ENCODE peak calls at places on chromosome 4, in eight cellular contexts. Z, O, M, G, B, L, U and S are unnamed samples.

GRCh38 chr4:154491731-154492249 is at the start of gene DCHS2:
- DNase-seq in B (peak), M (peak), L (no peak), O (no peak), U (peak), G (no peak), Z (peak), S (no peak)

GRCh38 chr4:10872833-10873517 is 188.4 kb upstream of the CLNK start:
- DNase-seq in Z (no peak), L (no peak), G (no peak), O (no peak), M (no peak), B (no peak), U (no peak), S (no peak)

GRCh38 chr4:39029752-39030694 is 2.2 kb downstream of the TMEM156 start:
- DNase-seq in M (no peak), B (no peak), L (no peak), G (no peak), O (no peak), U (no peak), Z (no peak), S (no peak)

GRCh38 chr4:132218406-132218805 is 930.7 kb upstream of the PCDH10 start:
- DNase-seq in L (no peak), U (no peak), O (peak), G (no peak), M (no peak), B (peak), Z (no peak), S (no peak)

GRCh38 chr4:113316879-113317278 is 267.4 kb downstream of the ANK2 start:
- DNase-seq in M (peak), U (peak), O (no peak), L (no peak), G (no peak), Z (no peak), B (no peak), S (no peak)

GRCh38 chr4:162392938-162393337 is 229.1 kb upstream of the FSTL5 start:
- DNase-seq in O (no peak), B (no peak), U (no peak), M (no peak), G (no peak), Z (no peak), L (no peak), S (no peak)

GRCh38 chr4:145904413-145905177 is 34.0 kb downstream of the ZNF827 start:
- DNase-seq in G (no peak), O (peak), M (no peak), B (no peak), Z (no peak), U (no peak), L (no peak), S (no peak)

GRCh38 chr4:111960241-111960667 is 185.0 kb upstream of the FAM241A start:
- DNase-seq in M (no peak), O (peak), G (no peak), Z (no peak), B (peak), U (no peak), L (no peak), S (no peak)

GRCh38 chr4:37864786-37865185 is 26.1 kb upstream of the TBC1D1 start:
- DNase-seq in Z (no peak), G (no peak), O (no peak), B (no peak), M (no peak), L (no peak), U (no peak), S (no peak)

GRCh38 chr4:65623509-65623908 is 46.8 kb downstream of the EPHA5 start:
- DNase-seq in M (no peak), O (peak), G (peak), B (no peak), L (no peak), Z (no peak), U (no peak), S (no peak)